ENCODE peak calls at places on chromosomes 12 and 14, in seven cellular contexts. Y is tibial artery, H is choroid plexus epithelial cell, B is IMR-90, C is HFF-Myc, K is left ventricle myocardium inferior, Z is omental fat pad. J is an unnamed sample.

GRCh38 chr12:34526946-34527345 is 504.6 kb downstream of the ALG10 start:
- DNase-seq in K (no peak), B (no peak), Y (no peak), Z (no peak), H (no peak), C (no peak), J (no peak)

GRCh38 chr12:79935624-79936040 is 735 bp upstream of the PPP1R12A start:
- DNase-seq in Y (no peak), B (peak; percentile 39), H (peak; percentile 48), K (no peak), C (no peak), Z (no peak), J (peak; percentile 67)

GRCh38 chr12:46443594-46444263 is 71.2 kb upstream of the SLC38A2 start:
- DNase-seq in C (no peak), Z (no peak), Y (no peak), K (no peak), B (no peak), H (no peak), J (no peak)

GRCh38 chr12:3220382-3221321 is 143.5 kb downstream of the TSPAN9 start:
- DNase-seq in Y (no peak), Z (no peak), H (no peak), C (no peak), B (no peak), K (no peak), J (no peak)

GRCh38 chr14:92647499-92648279 is 100.7 kb downstream of the LGMN start:
- DNase-seq in Z (no peak), Y (no peak), H (no peak), B (peak; percentile 59), K (no peak), C (no peak), J (peak; percentile 27)

GRCh38 chr12:105107176-105107496 is 395 bp upstream of the WASHC4 start:
- DNase-seq in C (no peak), K (no peak), Z (no peak), Y (no peak), B (peak; percentile 62), H (peak; percentile 64), J (peak; percentile 76)

GRCh38 chr12:124744659-124745467 is 118.8 kb downstream of the SCARB1 start:
- DNase-seq in K (no peak), C (no peak), Z (no peak), Y (no peak), B (no peak), H (peak; percentile 49), J (no peak)

GRCh38 chr12:79233341-79233761 is 368.8 kb downstream of the SYT1 start:
- DNase-seq in C (no peak), Y (no peak), B (no peak), K (no peak), Z (no peak), H (no peak), J (no peak)

GRCh38 chr12:65656904-65657351 is 167.4 kb upstream of the HMGA2 start:
- DNase-seq in K (no peak), H (peak; percentile 98), Z (no peak), Y (no peak), B (peak; percentile 99), C (peak; percentile 98), J (peak; percentile 99)

GRCh38 chr14:22556021-22556989 is 32.7 kb downstream of the DAD1 start:
- DNase-seq in H (peak; percentile 93), Y (no peak), C (no peak), K (no peak), B (peak; percentile 89), Z (no peak), J (peak; percentile 94)

GRCh38 chr14:36658091-36659009 is 3.3 kb upstream of the PAX9 start:
- DNase-seq in C (no peak), H (no peak), B (no peak), Z (no peak), Y (no peak), K (no peak), J (no peak)

GRCh38 chr12:6635856-6636521 is at the start of gene LPAR5:
- DNase-seq in Z (no peak), K (no peak), C (no peak), H (peak; percentile 44), Y (no peak), B (no peak), J (peak; percentile 46)

GRCh38 chr14:76775159-76775694 is 14.0 kb downstream of the VASH1 start:
- DNase-seq in K (no peak), Z (no peak), C (no peak), Y (peak; percentile 56), H (no peak), B (no peak), J (no peak)

GRCh38 chr14:81273521-81273920 is 52.8 kb upstream of the GTF2A1 start:
- DNase-seq in K (no peak), Y (no peak), C (no peak), H (no peak), Z (no peak), B (no peak), J (no peak)

GRCh38 chr14:29521526-29522137 is 406.0 kb downstream of the PRKD1 start:
- DNase-seq in C (peak; percentile 12), H (peak; percentile 29), Z (no peak), Y (no peak), K (no peak), B (peak; percentile 6), J (no peak)

GRCh38 chr14:51093371-51094281 is 1.3 kb downstream of the TRIM9 start:
- DNase-seq in Z (no peak), H (peak; percentile 31), Y (no peak), K (peak; percentile 23), C (no peak), B (no peak), J (peak; percentile 17)
- TF ChIP-seq CTCF in Z (no peak), H (peak; percentile 50), Y (no peak), K (no peak), C (peak; percentile 38), B (no peak), J (peak; percentile 35)

DNA sequence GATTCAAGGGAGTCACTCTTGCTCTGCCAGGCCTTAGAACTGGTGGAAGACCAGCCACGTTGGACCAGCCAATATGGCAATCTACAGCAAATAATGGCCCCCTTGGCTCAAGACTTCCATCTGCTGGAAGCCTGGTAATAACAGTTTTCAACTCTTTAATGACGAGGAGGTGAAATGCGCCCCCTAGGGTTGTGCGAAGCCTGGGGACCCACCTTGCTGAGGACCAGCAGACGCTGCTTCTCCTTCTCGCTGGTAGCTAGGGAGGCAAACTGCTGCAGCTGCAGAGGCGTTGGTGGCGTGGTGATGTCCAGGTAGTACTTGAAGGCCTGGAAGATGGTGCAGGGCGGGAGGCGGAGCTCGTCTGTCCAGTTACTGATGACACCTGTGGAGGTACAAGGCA is 41.5 kb upstream of the FBXO21 start:
- DNase-seq in Y (no peak), Z (no peak), C (no peak), B (no peak), K (no peak), H (no peak), J (no peak)
- TF ChIP-seq CTCF in Y (no peak), Z (no peak), C (peak; percentile 12), B (no peak), K (no peak), H (no peak), J (no peak)

GRCh38 chr14:89491701-89492381 is 74.8 kb upstream of the FOXN3 start:
- DNase-seq in Z (no peak), K (no peak), B (peak; percentile 78), C (no peak), Y (peak; percentile 7), H (peak; percentile 80), J (peak; percentile 62)

GRCh38 chr14:89493406-89493805 is 76.4 kb upstream of the FOXN3 start:
- DNase-seq in H (no peak), Y (no peak), C (no peak), K (no peak), B (no peak), Z (no peak), J (no peak)

GRCh38 chr14:89498836-89499235 is 81.8 kb upstream of the FOXN3 start:
- DNase-seq in K (no peak), Z (no peak), H (no peak), Y (no peak), B (no peak), C (no peak), J (no peak)

GRCh38 chr14:89493877-89494634 is 77.0 kb upstream of the FOXN3 start:
- DNase-seq in Z (no peak), B (no peak), C (no peak), K (no peak), Y (peak; percentile 24), H (no peak), J (no peak)

GRCh38 chr14:89495718-89496117 is 78.7 kb upstream of the FOXN3 start:
- DNase-seq in Y (peak; percentile 19), Z (no peak), H (no peak), B (no peak), K (no peak), C (no peak), J (no peak)
- TF ChIP-seq CTCF in Y (no peak), Z (no peak), H (no peak), B (no peak), K (no peak), C (no peak), J (no peak)

GRCh38 chr12:14930299-14930698 is 8.0 kb downstream of the ERP27 start:
- DNase-seq in H (peak; percentile 75), Z (no peak), Y (no peak), B (peak; percentile 27), C (no peak), K (no peak), J (peak; percentile 50)
- TF ChIP-seq CTCF in H (peak; percentile 50), Z (no peak), Y (no peak), B (peak; percentile 35), C (no peak), K (no peak), J (peak; percentile 20)

DNA sequence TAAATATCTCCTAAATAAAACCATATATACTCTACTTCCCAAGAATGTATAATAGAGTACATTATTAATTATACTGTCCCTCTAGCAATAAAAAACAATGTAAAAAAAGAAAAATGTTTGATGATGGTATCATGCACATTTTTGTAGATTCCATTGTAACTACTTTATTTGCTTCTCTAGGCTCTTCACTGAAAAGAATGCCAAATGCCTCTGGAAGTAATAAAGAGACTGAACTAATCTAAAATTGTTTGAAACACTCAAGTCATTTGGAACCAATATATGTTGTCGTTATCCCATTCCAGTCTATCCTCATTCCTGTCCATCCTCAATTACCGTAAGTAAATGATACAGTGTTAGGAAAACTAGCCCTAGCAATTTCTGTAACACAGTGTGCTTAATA is 233.6 kb downstream of the C12orf50 start:
- DNase-seq in K (no peak), Z (no peak), Y (no peak), H (no peak), B (no peak), C (no peak), J (no peak)
- TF ChIP-seq CTCF in K (no peak), Z (no peak), Y (no peak), H (no peak), B (no peak), C (no peak), J (no peak)

GRCh38 chr14:77799863-77800730 is at the start of gene ADCK1:
- DNase-seq in C (peak; percentile 29), B (peak; percentile 68), H (peak; percentile 77), Y (peak; percentile 95), Z (peak; percentile 83), K (peak; percentile 92), J (peak; percentile 74)
- TF ChIP-seq CTCF in C (peak; percentile 30), B (peak; percentile 42), H (peak; percentile 54), Y (peak; percentile 50), Z (no peak), K (peak; percentile 59), J (peak; percentile 49)

DNA sequence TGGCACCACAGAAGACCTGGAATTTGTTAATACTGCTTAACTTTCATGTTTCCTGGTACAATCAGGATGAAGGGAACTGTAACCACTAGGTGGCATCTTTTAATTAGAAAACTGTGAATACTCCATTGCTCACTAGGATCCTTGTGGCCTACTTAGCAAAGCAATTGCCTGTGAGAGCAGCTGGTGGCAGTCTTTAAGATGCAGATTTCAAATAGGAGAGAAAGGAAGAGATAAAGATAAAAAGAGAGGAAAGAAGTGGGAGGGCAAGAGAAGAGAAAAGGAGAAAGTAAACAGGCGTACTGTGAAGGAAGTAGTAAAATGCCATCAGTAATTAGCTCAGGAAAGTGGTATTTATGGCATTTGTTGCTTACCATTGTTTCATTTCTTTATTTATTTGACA is 114.5 kb downstream of the RAD51B start:
- DNase-seq in C (peak; percentile 82), Z (no peak), H (peak; percentile 94), Y (no peak), K (no peak), B (peak; percentile 85), J (peak; percentile 86)
- TF ChIP-seq CTCF in C (peak; percentile 60), Z (no peak), H (peak; percentile 73), Y (peak; percentile 68), K (peak; percentile 75), B (peak; percentile 75), J (peak; percentile 66)